ENCODE peak calls at places on chromosome 9, in eight cellular contexts. P is IMR-90; D is mucosa of descending colon; N is PC-9; U is tibial artery; F is thyroid gland; X is aorta; I is CD4-positive, CD25-positive, alpha-beta regulatory T cell. B is an unnamed sample. For H3K36me3 and H3K4me1, the result is how much of the 10 kb centered on the place peaks cover.

GRCh38 chr9:16191691-16192402 is 639.0 kb downstream of the CCDC171 start:
- DNase-seq in P (peak), U (peak), N (peak), D (peak), F (peak), X (peak), I (peak), B (peak)

GRCh38 chr9:114611516-114612271 is 603 bp downstream of the TMEM268 start:
- DNase-seq in P (peak), N (peak), D (peak), X (peak), F (peak), U (peak), I (peak), B (peak)

GRCh38 chr9:1726993-1727759 is 288.0 kb upstream of the SMARCA2 start:
- DNase-seq in P (no peak), F (no peak), X (no peak), D (no peak), N (no peak), I (peak), U (no peak), B (no peak)

GRCh38 chr9:115877852-115878450 is 275.6 kb upstream of the PAPPA start:
- DNase-seq in N (no peak), F (no peak), X (no peak), U (no peak), I (no peak), P (no peak), D (no peak), B (no peak)

GRCh38 chr9:75892168-75892901 is 1.9 kb downstream of the PCSK5 start:
- DNase-seq in N (peak), P (no peak), F (peak), D (peak), I (no peak), X (peak), U (peak), B (no peak)

GRCh38 chr9:71518045-71518888 is 250.0 kb downstream of the CEMIP2 start:
- DNase-seq in F (no peak), D (no peak), X (no peak), P (no peak), I (no peak), N (no peak), U (no peak), B (no peak)

GRCh38 chr9:113387560-113388230 is 10.9 kb upstream of the HDHD3 start:
- DNase-seq in N (no peak), D (peak), U (no peak), I (no peak), X (no peak), F (no peak), P (no peak), B (no peak)

GRCh38 chr9:84123648-84124406 is 143.2 kb downstream of the RMI1 start:
- DNase-seq in N (no peak), D (no peak), P (no peak), U (no peak), X (no peak), I (no peak), F (no peak), B (no peak)

GRCh38 chr9:79673614-79674013 is 101.8 kb downstream of the TLE4 start:
- DNase-seq in F (no peak), U (no peak), I (no peak), N (no peak), D (no peak), X (no peak), P (no peak), B (no peak)

GRCh38 chr9:79672891-79673290 is 101.1 kb downstream of the TLE4 start:
- DNase-seq in N (no peak), U (no peak), F (no peak), I (no peak), D (no peak), X (no peak), P (no peak), B (no peak)

GRCh38 chr9:79670269-79670961 is 98.7 kb downstream of the TLE4 start:
- DNase-seq in N (no peak), F (no peak), P (peak), D (no peak), X (no peak), I (no peak), U (no peak), B (no peak)

GRCh38 chr9:79671558-79671957 is 99.8 kb downstream of the TLE4 start:
- DNase-seq in P (peak), F (no peak), I (no peak), X (no peak), D (no peak), N (no peak), U (no peak), B (no peak)

DNA sequence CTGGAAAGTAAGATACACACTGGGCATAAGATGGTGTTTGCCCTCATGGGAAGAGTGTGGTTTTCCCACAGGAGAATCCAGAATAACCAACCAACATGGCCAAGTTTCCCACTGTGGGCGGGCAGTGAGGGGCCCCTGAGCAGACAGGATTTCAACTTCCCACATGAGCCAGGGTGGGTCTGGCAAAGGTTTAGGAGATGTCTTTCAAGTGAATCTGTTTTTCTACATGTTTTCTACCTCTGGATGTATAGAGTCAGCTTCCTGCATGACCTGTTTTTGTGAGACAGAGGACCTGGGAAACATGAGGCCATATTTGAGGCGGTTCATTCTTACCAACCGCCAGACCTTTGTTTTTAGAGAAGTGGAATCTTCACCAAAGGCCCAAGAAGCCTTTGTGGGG is 100.5 kb downstream of the TLE4 start:
- DNase-seq in P (no peak), N (no peak), X (no peak), F (no peak), U (no peak), D (no peak), I (no peak), B (no peak)
- H3K36me3 ChIP-seq in P (under half), N (under half), X (under half), F (under half), U (under half), D (under half), I (under half), B (under half)

DNA sequence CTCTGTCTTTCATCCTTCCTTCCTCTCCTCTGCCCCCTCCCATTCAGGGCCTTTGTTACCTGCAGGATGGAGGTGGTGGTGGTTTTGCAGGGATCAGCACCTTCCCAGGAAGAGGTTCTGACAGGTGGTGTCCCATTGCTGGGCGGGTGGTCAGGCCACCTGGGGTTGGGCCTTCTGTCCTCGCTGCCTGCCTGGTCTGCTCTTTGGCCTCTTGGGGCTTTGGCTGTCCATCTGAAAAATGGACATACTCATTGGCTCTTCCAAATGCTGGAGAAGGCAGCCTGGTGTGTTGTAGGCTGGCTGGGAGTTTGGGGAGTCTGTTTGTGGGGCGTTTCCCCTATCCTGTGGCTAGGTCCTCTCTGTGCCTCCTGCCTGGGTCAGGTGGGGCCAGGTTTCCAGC is 4.3 kb downstream of the RXRA start:
- DNase-seq in U (no peak), X (peak), N (no peak), D (no peak), F (no peak), P (no peak), I (no peak), B (no peak)
- H3K4me1 ChIP-seq in U (half or more), X (under half), N (under half), D (half or more), F (half or more), P (half or more), I (under half), B (under half)

DNA sequence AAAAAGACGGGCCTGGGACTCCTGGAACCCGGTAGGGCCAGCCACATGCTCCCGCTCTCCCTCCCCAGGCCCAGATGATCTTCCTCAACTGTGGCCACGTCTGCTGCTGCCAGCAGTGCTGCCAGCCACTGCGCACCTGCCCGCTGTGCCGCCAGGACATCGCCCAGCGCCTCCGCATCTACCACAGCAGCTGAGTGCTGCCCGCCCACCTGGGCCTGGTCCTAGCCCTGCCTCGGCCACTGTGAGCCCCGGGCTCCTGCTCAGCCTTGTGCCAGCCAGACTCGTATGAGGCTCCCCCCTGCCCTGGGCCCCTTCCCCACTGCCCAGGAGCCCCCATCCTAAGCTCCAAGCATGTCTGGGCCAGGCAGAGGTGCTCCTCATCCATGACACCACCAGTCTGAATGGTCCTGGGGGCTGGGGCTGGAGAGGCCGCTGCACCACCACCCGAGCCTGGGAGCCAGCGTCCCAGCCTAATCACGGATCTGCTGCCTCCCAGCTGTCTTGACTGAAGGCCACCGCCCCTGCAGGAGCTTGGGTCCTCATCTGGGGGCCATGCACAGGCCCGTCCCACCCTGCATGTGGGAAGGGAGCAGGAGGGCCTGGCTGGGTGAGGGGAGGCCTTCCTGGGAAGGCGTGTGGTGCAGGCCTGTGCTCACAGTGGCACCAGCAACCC is 51.5 kb downstream of the LRSAM1 start:
- DNase-seq in U (no peak), D (no peak), I (no peak), P (no peak), N (no peak), F (no peak), X (no peak), B (no peak)
- H3K36me3 ChIP-seq in U (under half), D (under half), I (under half), P (half or more), N (under half), F (half or more), X (under half), B (under half)

DNA sequence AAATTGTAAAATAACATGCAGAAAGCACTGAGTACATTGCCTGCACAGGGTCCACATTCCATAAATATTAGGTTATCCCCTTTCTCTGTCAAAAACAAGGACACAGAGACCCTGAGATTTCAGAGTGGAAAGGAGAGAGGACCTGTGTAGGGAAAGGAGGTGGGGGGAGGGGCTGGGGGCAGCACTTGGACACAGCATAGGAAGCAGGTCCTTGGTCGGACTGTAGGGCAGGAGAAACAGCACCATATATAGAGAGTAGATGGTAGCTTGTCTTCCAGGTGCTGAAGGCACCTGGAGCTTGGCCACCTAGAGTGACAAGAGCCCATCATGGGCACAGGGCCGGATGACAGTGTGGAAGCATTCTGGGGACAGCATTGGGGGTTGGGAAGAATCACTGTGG is 2.4 kb downstream of the TPM2 start:
- DNase-seq in F (no peak), U (no peak), I (no peak), D (no peak), X (no peak), N (no peak), P (no peak), B (no peak)
- H3K4me1 ChIP-seq in F (under half), U (under half), I (under half), D (under half), X (under half), N (under half), P (under half), B (under half)

GRCh38 chr9:32869404-32869803 is 86.1 kb downstream of the TMEM215 start:
- DNase-seq in F (no peak), N (no peak), U (no peak), P (no peak), X (no peak), D (no peak), I (no peak), B (no peak)

GRCh38 chr9:32863291-32863690 is 80.0 kb downstream of the TMEM215 start:
- DNase-seq in X (no peak), I (no peak), N (no peak), D (no peak), P (no peak), F (no peak), U (no peak), B (no peak)

GRCh38 chr9:32867601-32868204 is 84.4 kb downstream of the TMEM215 start:
- DNase-seq in X (no peak), P (no peak), U (no peak), D (no peak), N (no peak), I (no peak), F (no peak), B (no peak)

GRCh38 chr9:32866292-32866691 is 83.0 kb downstream of the TMEM215 start:
- DNase-seq in D (no peak), P (no peak), X (no peak), U (no peak), I (no peak), N (no peak), F (no peak), B (no peak)

GRCh38 chr9:32864926-32865325 is 81.6 kb downstream of the TMEM215 start:
- DNase-seq in D (no peak), P (no peak), F (no peak), N (no peak), I (no peak), U (no peak), X (no peak), B (no peak)
- H3K36me3 ChIP-seq in D (under half), P (under half), F (under half), N (under half), I (under half), U (under half), X (under half), B (under half)